ENCODE peak calls at places on chromosomes 2 and 18, in four cellular contexts. D, I, Z and O are unnamed samples.
A peak's percentile ranks its signal among the peaks of the same experiment; 100 is the strongest.

GRCh38 chr2:220143336-220143735 is 515.9 kb downstream of the SLC4A3 start:
- DNase-seq in D (peak; percentile 81), I (no peak), Z (no peak), O (no peak)

GRCh38 chr2:46010925-46011490 is 286.2 kb upstream of the EPAS1 start:
- DNase-seq in D (peak; percentile 77), I (no peak), Z (no peak), O (no peak)

GRCh38 chr18:52992041-52992440 is 652.0 kb downstream of the DCC start:
- DNase-seq in D (no peak), I (no peak), Z (no peak), O (no peak)

GRCh38 chr2:217955881-217956493 is 46.8 kb downstream of the TNS1 start:
- DNase-seq in D (no peak), I (no peak), Z (no peak), O (no peak)

GRCh38 chr2:119744335-119744939 is 15.3 kb upstream of the PTPN4 start:
- DNase-seq in D (no peak), I (no peak), Z (no peak), O (peak; percentile 53)

GRCh38 chr2:36404312-36404711 is 48.7 kb downstream of the CRIM1 start:
- DNase-seq in D (no peak), I (no peak), Z (no peak), O (peak; percentile 36)

GRCh38 chr2:136638193-136638592 is 127.2 kb upstream of the THSD7B start:
- DNase-seq in D (no peak), I (no peak), Z (no peak), O (no peak)

GRCh38 chr2:130787841-130788240 is 32.5 kb downstream of the AMER3 start:
- DNase-seq in D (no peak), I (no peak), Z (no peak), O (no peak)

GRCh38 chr2:208366215-208367132 is 40.1 kb upstream of the PTH2R start:
- DNase-seq in D (no peak), I (no peak), Z (no peak), O (no peak)

GRCh38 chr2:43084699-43085091 is 141.7 kb downstream of the ZFP36L2 start:
- DNase-seq in D (peak; percentile 78), I (peak; percentile 77), Z (no peak), O (peak; percentile 57)

GRCh38 chr2:229335877-229336346 is 64.8 kb upstream of the PID1 start:
- DNase-seq in D (no peak), I (peak; percentile 54), Z (no peak), O (no peak)

GRCh38 chr2:42385225-42385624 is 24.2 kb upstream of the COX7A2L start:
- DNase-seq in D (no peak), I (no peak), Z (peak; percentile 56), O (no peak)

GRCh38 chr2:167212054-167212648 is 323.9 kb downstream of the XIRP2 start:
- DNase-seq in D (peak; percentile 78), I (no peak), Z (peak; percentile 57), O (no peak)

GRCh38 chr2:181025004-181025403 is 44.6 kb downstream of the UBE2E3 start:
- DNase-seq in D (peak; percentile 49), I (no peak), Z (no peak), O (no peak)

GRCh38 chr2:1826188-1826905 is 82.0 kb upstream of the PXDN start:
- DNase-seq in D (no peak), I (peak; percentile 55), Z (no peak), O (no peak)

GRCh38 chr2:24928036-24928435 is 8.0 kb upstream of the ADCY3 start:
- DNase-seq in D (no peak), I (no peak), Z (no peak), O (no peak)

GRCh38 chr18:60053747-60054304 is 154.0 kb downstream of the PMAIP1 start:
- DNase-seq in D (peak; percentile 88), I (no peak), Z (peak; percentile 22), O (no peak)

GRCh38 chr2:29033656-29034055 is 40.7 kb downstream of the PCARE start:
- DNase-seq in D (no peak), I (no peak), Z (no peak), O (no peak)

GRCh38 chr2:183070942-183071844 is 7.4 kb upstream of the DUSP19 start:
- DNase-seq in D (peak; percentile 41), I (peak; percentile 57), Z (peak; percentile 56), O (no peak)

GRCh38 chr2:9975805-9976447 is 24.4 kb downstream of the GRHL1 start:
- DNase-seq in D (peak; percentile 96), I (no peak), Z (peak; percentile 28), O (no peak)

GRCh38 chr18:49814147-49814499 is 790 bp upstream of the ACAA2 start:
- DNase-seq in D (peak; percentile 72), I (peak; percentile 79), Z (no peak), O (peak; percentile 65)

GRCh38 chr2:23637011-23637778 is 252.2 kb downstream of the KLHL29 start:
- DNase-seq in D (peak; percentile 54), I (no peak), Z (no peak), O (peak; percentile 31)

GRCh38 chr2:47904903-47905453 is 1.3 kb downstream of the FBXO11 start:
- DNase-seq in D (no peak), I (peak; percentile 66), Z (peak; percentile 43), O (peak; percentile 73)

GRCh38 chr2:42880738-42881525 is 88.5 kb upstream of the HAAO start:
- DNase-seq in D (no peak), I (no peak), Z (no peak), O (no peak)

GRCh38 chr18:23635283-23636040 is 27.2 kb downstream of the ANKRD29 start:
- DNase-seq in D (no peak), I (no peak), Z (no peak), O (no peak)

GRCh38 chr2:226483745-226484619 is 315.6 kb downstream of the IRS1 start:
- DNase-seq in D (peak; percentile 28), I (no peak), Z (no peak), O (no peak)

GRCh38 chr2:182367401-182367800 is 59.4 kb downstream of the PDE1A start:
- DNase-seq in D (no peak), I (no peak), Z (no peak), O (no peak)

GRCh38 chr18:30106356-30106755 is 936.2 kb downstream of the DSC3 start:
- DNase-seq in D (no peak), I (no peak), Z (no peak), O (no peak)

GRCh38 chr2:73823916-73824523 is 4.7 kb upstream of the STAMBP start:
- DNase-seq in D (peak; percentile 94), I (no peak), Z (peak; percentile 48), O (no peak)

GRCh38 chr2:31270871-31271270 is 36.9 kb downstream of the EHD3 start:
- DNase-seq in D (no peak), I (no peak), Z (no peak), O (no peak)

GRCh38 chr2:73111300-73112025 is 1.3 kb downstream of the RAB11FIP5 start:
- DNase-seq in D (peak; percentile 28), I (no peak), Z (peak; percentile 74), O (no peak)

GRCh38 chr2:10368491-10369231 is 66.0 kb downstream of the HPCAL1 start:
- DNase-seq in D (no peak), I (peak; percentile 33), Z (peak; percentile 68), O (no peak)

GRCh38 chr18:57146956-57147636 is at the start of gene BOD1L2:
- DNase-seq in D (no peak), I (no peak), Z (no peak), O (no peak)

GRCh38 chr2:69535739-69536374 is 98.6 kb upstream of the NFU1 start:
- DNase-seq in D (no peak), I (no peak), Z (no peak), O (no peak)

DNA sequence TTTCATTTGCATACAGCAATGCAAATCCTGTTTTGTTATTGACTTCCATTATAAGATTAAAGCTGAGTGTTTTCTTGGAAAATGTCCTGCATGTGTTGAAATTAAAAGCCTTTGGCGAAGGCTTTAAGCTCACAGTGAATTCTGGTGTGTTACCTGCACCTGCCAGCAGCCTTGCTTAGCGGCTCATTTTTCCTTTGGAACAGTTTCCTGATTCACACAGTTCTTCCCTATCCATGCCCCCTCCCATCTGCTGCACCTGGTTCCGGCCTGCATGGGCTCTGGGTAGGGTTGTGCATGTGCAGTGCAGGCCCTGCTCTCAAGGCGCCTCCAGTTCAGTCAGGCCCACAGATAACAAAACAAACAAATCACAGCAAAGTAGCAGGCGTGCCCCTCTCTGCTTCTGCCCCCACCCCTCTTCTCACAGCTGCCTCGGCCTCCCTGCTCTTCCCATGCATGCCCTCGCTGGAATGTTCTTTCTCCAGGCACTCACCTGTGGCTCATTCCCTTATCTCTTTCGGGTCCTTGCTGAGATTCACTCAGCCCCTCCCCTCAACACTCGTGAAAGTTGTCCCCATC is 15.8 kb downstream of the MTCL1 start:
- DNase-seq in D (no peak), I (no peak), Z (no peak), O (no peak)
- H3K27ac ChIP-seq in D (no peak overlapping the region), I (no peak overlapping the region), Z (no peak overlapping the region), O (no peak overlapping the region)

DNA sequence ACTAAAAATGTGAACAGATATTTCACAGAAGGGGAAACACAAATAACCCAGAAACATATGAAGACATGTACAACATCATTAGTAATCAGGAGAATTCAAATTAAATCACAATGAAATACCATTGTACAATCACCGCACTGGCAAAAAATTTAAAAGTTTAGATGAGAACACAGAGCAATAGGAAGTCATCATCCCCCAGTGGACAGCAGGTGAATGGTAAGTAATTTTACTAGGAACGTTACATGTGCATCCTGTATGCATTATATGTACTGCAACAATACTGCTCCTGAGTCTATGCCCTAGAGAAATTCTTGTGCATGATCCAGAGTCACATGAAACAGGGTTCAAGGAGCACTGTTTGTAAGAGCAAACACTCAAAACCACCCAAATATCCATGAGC is 713.8 kb downstream of the NRXN1 start:
- DNase-seq in D (no peak), I (no peak), Z (no peak), O (no peak)
- TF ChIP-seq CTCF in D (no peak), I (no peak), Z (no peak), O (no peak)

DNA sequence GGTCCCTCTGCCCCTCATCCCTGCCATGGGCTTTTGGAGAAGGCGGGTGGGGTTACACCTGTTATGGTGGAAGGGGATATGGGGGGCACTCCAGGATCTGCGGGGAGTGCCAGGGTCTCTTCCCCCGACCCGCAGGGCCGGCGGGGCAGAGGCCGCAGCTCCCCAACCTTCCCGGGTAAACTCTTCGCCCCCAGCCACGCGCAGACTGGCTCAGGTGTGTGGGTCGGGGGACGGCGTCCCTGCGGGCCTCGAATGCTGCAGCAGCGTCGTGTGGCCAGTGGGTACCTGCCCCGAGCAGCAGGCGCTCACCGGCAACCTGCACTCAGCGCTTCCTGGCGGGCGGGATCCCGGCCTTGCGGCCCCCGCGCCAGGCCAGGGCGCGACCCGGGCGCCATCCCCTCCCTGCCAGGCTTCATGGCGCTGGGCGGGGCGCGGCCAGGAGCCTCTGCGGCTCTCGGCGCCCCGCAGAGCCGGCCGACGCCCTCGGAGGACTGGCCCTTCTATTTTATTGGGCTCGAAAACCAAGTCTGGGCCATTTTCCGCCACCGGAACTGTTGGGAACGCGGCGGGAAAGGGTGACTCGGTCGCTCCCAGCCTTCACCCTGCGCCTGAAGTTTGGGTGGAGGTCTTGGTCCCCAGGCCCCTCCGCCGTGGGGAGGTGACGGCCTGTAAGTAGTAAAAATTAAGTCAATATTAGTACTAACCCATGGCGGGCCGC is 4.5 kb downstream of the GBX2 start:
- DNase-seq in D (no peak), I (no peak), Z (no peak), O (no peak)
- H3K4me3 ChIP-seq in D (no peak overlapping the region), I (peak overlapping the region; percentile 63), Z (peak overlapping the region; percentile 14), O (no peak overlapping the region)

DNA sequence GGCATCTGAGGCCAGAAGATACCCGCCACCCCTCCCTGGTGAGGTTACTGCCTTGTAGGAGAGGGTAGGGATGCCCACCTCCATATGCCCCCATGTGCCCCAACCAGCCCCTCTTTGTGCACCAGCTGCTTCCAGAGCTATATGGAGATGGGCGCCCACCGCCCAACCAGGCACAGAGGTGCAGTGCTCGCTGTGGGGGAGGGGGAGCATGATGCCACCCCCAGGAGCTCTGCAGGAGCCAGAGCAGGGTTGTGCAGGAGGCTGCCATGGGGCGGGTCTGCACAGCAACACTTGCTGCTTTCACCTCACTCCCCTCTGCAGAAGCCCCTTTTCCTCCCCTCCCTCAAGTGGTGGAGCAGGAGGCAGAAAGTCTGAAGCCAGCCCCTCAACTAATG is 174.6 kb downstream of the SMAD7 start:
- DNase-seq in D (no peak), I (peak; percentile 39), Z (no peak), O (no peak)
- H3K27ac ChIP-seq in D (no peak overlapping the region), I (no peak overlapping the region), Z (no peak overlapping the region), O (no peak overlapping the region)